ENCODE peak calls at places on chromosomes 16 and 17, in five cellular contexts. I is progenitor cell of endocrine pancreas, K is NCI-H1105, V is NCI-H1436, G is AG04450. Y is an unnamed sample.
A peak's percentile ranks its signal among the peaks of the same experiment; 100 is the strongest.

GRCh38 chr16:68529608-68529930 is 9.5 kb upstream of the ZFP90 start:
- DNase-seq in I (no peak), K (no peak), V (no peak), G (no peak), Y (no peak)

GRCh38 chr17:8314797-8315739 is 5.0 kb downstream of the ARHGEF15 start:
- DNase-seq in I (no peak), K (no peak), V (no peak), G (no peak), Y (no peak)

GRCh38 chr17:17080781-17081180 is 38.5 kb downstream of the MPRIP start:
- DNase-seq in I (no peak), K (no peak), V (no peak), G (no peak), Y (peak; percentile 5)

GRCh38 chr16:50114357-50115129 is 38.6 kb upstream of the TENT4B start:
- DNase-seq in I (no peak), K (no peak), V (no peak), G (no peak), Y (no peak)

GRCh38 chr16:81708459-81709368 is 70.4 kb upstream of the PLCG2 start:
- DNase-seq in I (no peak), K (no peak), V (no peak), G (no peak), Y (no peak)

GRCh38 chr16:90046971-90047713 is 27.9 kb upstream of the DBNDD1 start:
- DNase-seq in I (no peak), K (no peak), V (no peak), G (no peak), Y (no peak)

GRCh38 chr16:49011807-49012345 is 269.8 kb downstream of the CBLN1 start:
- DNase-seq in I (no peak), K (no peak), V (no peak), G (no peak), Y (no peak)

GRCh38 chr17:57988301-57989010 is 402 bp upstream of the VEZF1 start:
- DNase-seq in I (no peak), K (peak; percentile 49), V (peak; percentile 79), G (no peak), Y (peak; percentile 75)

GRCh38 chr16:85752511-85753420 is 1.9 kb upstream of the C16orf74 start:
- DNase-seq in I (no peak), K (no peak), V (peak; percentile 70), G (no peak), Y (peak; percentile 77)

GRCh38 chr17:49201481-49201927 is 8.9 kb downstream of the GNGT2 start:
- DNase-seq in I (no peak), K (no peak), V (no peak), G (no peak), Y (no peak)

GRCh38 chr17:27747462-27748359 is 52.6 kb downstream of the NOS2 start:
- DNase-seq in I (no peak), K (no peak), V (no peak), G (no peak), Y (no peak)

GRCh38 chr17:82020874-82021727 is 1.6 kb downstream of the CENPX start:
- DNase-seq in I (no peak), K (no peak), V (peak; percentile 24), G (peak; percentile 53), Y (peak; percentile 79)

GRCh38 chr16:85542548-85542927 is 70.6 kb upstream of the GSE1 start:
- DNase-seq in I (no peak), K (no peak), V (no peak), G (no peak), Y (peak; percentile 21)

GRCh38 chr17:36942631-36943125 is 5.4 kb downstream of the LHX1 start:
- DNase-seq in I (no peak), K (no peak), V (no peak), G (no peak), Y (peak; percentile 29)

GRCh38 chr16:77871932-77872331 is 83.6 kb downstream of the VAT1L start:
- DNase-seq in I (no peak), K (no peak), V (no peak), G (no peak), Y (no peak)